ENCODE peak calls at places on chromosomes 5 and 9, in four cellular contexts. K is GM12878, A is HepG2, J is K562. V is an unnamed sample.

GRCh38 chr5:124677376-124677998 is 69.0 kb downstream of the ZNF608 start:
- DNase-seq in K (no peak), A (no peak), J (no peak), V (no peak)

GRCh38 chr9:28212979-28213378 is 639.7 kb upstream of the C9orf72 start:
- DNase-seq in K (no peak), A (peak; percentile 86), J (no peak), V (no peak)

GRCh38 chr5:109329296-109330252 is 80.2 kb downstream of the PJA2 start:
- DNase-seq in K (no peak), A (no peak), J (no peak), V (no peak)

GRCh38 chr5:91430949-91431348 is 47.8 kb upstream of the ARRDC3 start:
- DNase-seq in K (no peak), A (no peak), J (no peak), V (no peak)

GRCh38 chr5:60803712-60804111 is 40.4 kb downstream of the ELOVL7 start:
- DNase-seq in K (no peak), A (no peak), J (no peak), V (no peak)

GRCh38 chr9:70902705-70903131 is 218.7 kb downstream of the TRPM3 start:
- DNase-seq in K (no peak), A (no peak), J (no peak), V (no peak)

GRCh38 chr5:52648726-52649125 is 139.0 kb upstream of the ITGA1 start:
- DNase-seq in K (no peak), A (no peak), J (no peak), V (no peak)

GRCh38 chr5:88680253-88681132 is 202.5 kb downstream of the MEF2C start:
- DNase-seq in K (no peak), A (peak; percentile 13), J (peak; percentile 90), V (peak; percentile 83)

GRCh38 chr9:4979224-4979623 is 5.8 kb upstream of the JAK2 start:
- DNase-seq in K (no peak), A (no peak), J (no peak), V (no peak)

GRCh38 chr5:89351232-89351631 is 468.2 kb upstream of the MEF2C start:
- DNase-seq in K (no peak), A (no peak), J (no peak), V (no peak)

GRCh38 chr9:33273972-33274328 is 9.1 kb downstream of the CHMP5 start:
- DNase-seq in K (no peak), A (no peak), J (no peak), V (no peak)

GRCh38 chr5:78757269-78758053 is 108.9 kb upstream of the LHFPL2 start:
- DNase-seq in K (peak; percentile 66), A (peak; percentile 46), J (no peak), V (no peak)

GRCh38 chr5:126917918-126918623 is 112.3 kb downstream of the MARCHF3 start:
- DNase-seq in K (no peak), A (no peak), J (peak; percentile 21), V (peak; percentile 27)

GRCh38 chr5:14946813-14947640 is 75.4 kb upstream of the ANKH start:
- DNase-seq in K (peak; percentile 15), A (peak; percentile 41), J (peak; percentile 23), V (peak; percentile 29)

GRCh38 chr5:115325291-115326019 is 29.0 kb upstream of the CCDC112 start:
- DNase-seq in K (no peak), A (no peak), J (no peak), V (no peak)

GRCh38 chr9:113694912-113695900 is 180.9 kb upstream of the ZNF618 start:
- DNase-seq in K (no peak), A (no peak), J (no peak), V (no peak)

GRCh38 chr5:957730-958485 is 50.7 kb upstream of the NKD2 start:
- DNase-seq in K (no peak), A (no peak), J (no peak), V (no peak)

GRCh38 chr9:95316794-95317118 is 753 bp downstream of the FANCC start:
- DNase-seq in K (no peak), A (peak; percentile 78), J (peak; percentile 94), V (peak; percentile 57)

GRCh38 chr5:94374336-94374735 is 244.1 kb downstream of the KIAA0825 start:
- DNase-seq in K (no peak), A (no peak), J (no peak), V (no peak)

GRCh38 chr5:81233080-81233634 is at the start of gene CKMT2:
- DNase-seq in K (no peak), A (peak; percentile 33), J (peak; percentile 22), V (no peak)

GRCh38 chr5:132886064-132886823 is 12.8 kb downstream of the LEAP2 start:
- DNase-seq in K (no peak), A (no peak), J (no peak), V (no peak)

GRCh38 chr5:113059232-113059805 is 82.7 kb downstream of the DCP2 start:
- DNase-seq in K (no peak), A (no peak), J (no peak), V (peak; percentile 28)

GRCh38 chr5:102720954-102721353 is 34.2 kb upstream of the PAM start:
- DNase-seq in K (no peak), A (no peak), J (no peak), V (no peak)

GRCh38 chr5:94375801-94376200 is 242.6 kb downstream of the KIAA0825 start:
- DNase-seq in K (no peak), A (no peak), J (no peak), V (no peak)

GRCh38 chr5:140013536-140013935 is 29.6 kb downstream of the NRG2 start:
- DNase-seq in K (no peak), A (no peak), J (no peak), V (no peak)

GRCh38 chr5:28281381-28281780 is 1243.0 kb upstream of the CDH9 start:
- DNase-seq in K (no peak), A (no peak), J (no peak), V (no peak)

GRCh38 chr5:150710165-150710564 is 9.3 kb upstream of the RBM22 start:
- DNase-seq in K (no peak), A (no peak), J (peak; percentile 22), V (no peak)

GRCh38 chr5:181099453-181100086 is 31.4 kb downstream of the OR2V1 start:
- DNase-seq in K (no peak), A (no peak), J (no peak), V (no peak)

GRCh38 chr5:181098642-181099452 is 32.1 kb downstream of the OR2V1 start:
- DNase-seq in K (no peak), A (no peak), J (no peak), V (no peak)

GRCh38 chr5:181100121-181101015 is 30.6 kb downstream of the OR2V1 start:
- DNase-seq in K (no peak), A (no peak), J (no peak), V (no peak)
- TF ChIP-seq TARDBP in K (no peak), A (no peak), J (no peak), V (no peak)

GRCh38 chr9:93978498-93978897 is 23.3 kb upstream of the BARX1 start:
- DNase-seq in K (no peak), A (no peak), J (no peak), V (no peak)
- TF ChIP-seq TARDBP in K (no peak), A (no peak), J (no peak), V (no peak)

GRCh38 chr5:1965860-1966396 is 83.2 kb upstream of the IRX4 start:
- DNase-seq in K (no peak), A (no peak), J (no peak), V (no peak)
- TF ChIP-seq TARDBP in K (no peak), A (no peak), J (no peak), V (no peak)

GRCh38 chr5:75614165-75614564 is 2.9 kb downstream of the ANKDD1B start:
- DNase-seq in K (no peak), A (no peak), J (no peak), V (no peak)

GRCh38 chr5:75610201-75610600 is 1.1 kb upstream of the ANKDD1B start:
- DNase-seq in K (no peak), A (no peak), J (no peak), V (no peak)

GRCh38 chr5:75612211-75612579 is 942 bp downstream of the ANKDD1B start:
- DNase-seq in K (no peak), A (no peak), J (no peak), V (peak; percentile 24)

GRCh38 chr5:75608886-75609285 is 2.4 kb upstream of the ANKDD1B start:
- DNase-seq in K (no peak), A (no peak), J (peak; percentile 28), V (no peak)

DNA sequence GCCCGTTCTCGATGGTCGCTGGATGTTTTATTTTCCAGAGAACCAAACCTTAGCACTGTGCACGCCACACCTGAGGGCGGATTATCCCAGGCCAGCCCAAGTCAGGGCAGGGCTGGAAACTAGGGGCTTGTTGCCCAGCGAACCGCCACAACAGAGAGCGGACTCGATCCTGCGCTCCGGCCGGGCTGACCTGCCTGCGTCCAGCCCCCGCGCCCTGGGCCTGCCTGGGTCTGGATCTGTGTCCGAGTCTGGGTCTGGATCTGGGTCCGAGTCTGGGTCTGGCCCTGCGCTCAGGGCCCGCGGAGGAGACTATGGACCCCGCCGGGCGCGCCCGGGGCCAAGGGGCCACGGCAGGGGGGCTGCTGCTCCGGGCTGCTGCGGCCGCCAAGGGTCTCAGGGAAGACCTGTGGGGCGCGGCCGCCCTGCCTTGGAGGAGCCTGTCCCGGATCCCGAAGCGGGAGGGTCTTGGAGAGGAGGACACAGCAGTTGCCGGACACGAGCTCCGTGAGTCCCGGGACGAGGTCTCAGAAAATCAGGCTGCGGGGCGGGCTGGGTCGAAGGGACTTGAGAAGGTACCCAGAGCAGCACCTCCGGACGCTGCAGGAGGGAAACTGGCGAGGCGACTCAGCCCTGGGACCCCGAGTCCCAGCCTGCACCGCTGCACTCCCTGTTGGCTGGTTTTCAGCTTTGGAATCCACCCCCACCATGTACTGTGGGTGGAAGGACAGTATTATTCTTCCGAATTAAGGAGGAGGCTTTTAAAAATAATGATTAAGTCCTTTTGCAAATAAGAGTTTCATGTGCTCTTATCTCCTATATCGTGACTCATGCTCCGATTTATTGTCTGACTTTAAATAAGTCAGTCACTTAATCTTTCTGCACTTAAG is at the start of gene ANKDD1B:
- DNase-seq in K (no peak), A (no peak), J (no peak), V (peak; percentile 42)
- TF ChIP-seq TARDBP in K (no peak), A (no peak), J (no peak), V (no peak)

DNA sequence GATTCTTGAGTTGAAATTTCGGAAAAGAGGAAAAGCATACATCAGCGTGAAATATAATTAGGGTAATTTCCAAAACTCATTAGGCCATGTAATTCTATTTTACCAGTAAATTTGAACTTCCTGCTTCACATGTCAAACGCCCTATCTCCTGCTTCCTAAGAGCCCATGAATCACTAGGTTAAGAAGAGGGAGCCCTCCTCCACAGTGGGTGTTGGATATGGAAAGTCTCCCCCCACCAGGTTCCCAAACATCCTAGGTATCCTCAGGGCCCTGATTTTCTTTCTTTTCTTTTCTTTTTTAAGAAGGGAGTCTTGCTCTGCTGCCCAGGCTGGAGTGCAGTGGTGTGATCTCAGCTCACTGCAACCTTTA is 115.1 kb downstream of the SUSD1 start:
- DNase-seq in K (no peak), A (no peak), J (no peak), V (no peak)
- TF ChIP-seq TARDBP in K (no peak), A (no peak), J (no peak), V (no peak)